ENCODE peak calls at places on chromosomes 6 and 20, in six cellular contexts. One of them, this sample, is unnamed.

GRCh38 chr6:43076093-43076927 is at the start of gene PTK7:
- DNase-seq in pancreas: peak; percentile 72
- DNase-seq in fibroblast of mammary gland: peak; percentile 36
- DNase-seq in AG04450: no peak
- DNase-seq in cardiac muscle cell: peak; percentile 92
- DNase-seq in choroid plexus epithelial cell: peak; percentile 78
- DNase-seq in this sample: no peak

GRCh38 chr6:137728386-137729349 is 138.4 kb upstream of the TNFAIP3 start:
- DNase-seq in pancreas: peak; percentile 15
- DNase-seq in fibroblast of mammary gland: peak; percentile 84
- DNase-seq in AG04450: peak; percentile 54
- DNase-seq in cardiac muscle cell: no peak
- DNase-seq in choroid plexus epithelial cell: peak; percentile 87
- DNase-seq in this sample: peak; percentile 89

GRCh38 chr20:19883501-19883900 is 125.4 kb downstream of the RIN2 start:
- DNase-seq in pancreas: no peak
- DNase-seq in fibroblast of mammary gland: no peak
- DNase-seq in AG04450: no peak
- DNase-seq in cardiac muscle cell: no peak
- DNase-seq in choroid plexus epithelial cell: no peak
- DNase-seq in this sample: no peak

GRCh38 chr6:71228461-71229041 is 60.1 kb upstream of the OGFRL1 start:
- DNase-seq in pancreas: no peak
- DNase-seq in fibroblast of mammary gland: no peak
- DNase-seq in AG04450: peak; percentile 18
- DNase-seq in cardiac muscle cell: no peak
- DNase-seq in choroid plexus epithelial cell: peak; percentile 41
- DNase-seq in this sample: no peak

GRCh38 chr6:33417127-33417902 is 592 bp downstream of the CUTA start:
- DNase-seq in pancreas: peak; percentile 47
- DNase-seq in fibroblast of mammary gland: peak; percentile 89
- DNase-seq in AG04450: peak; percentile 66
- DNase-seq in cardiac muscle cell: peak; percentile 55
- DNase-seq in choroid plexus epithelial cell: peak; percentile 81
- DNase-seq in this sample: peak; percentile 68

GRCh38 chr6:93419304-93420162 is at the start of gene EPHA7:
- DNase-seq in pancreas: peak; percentile 96
- DNase-seq in fibroblast of mammary gland: peak; percentile 71
- DNase-seq in AG04450: peak; percentile 8
- DNase-seq in cardiac muscle cell: peak; percentile 99
- DNase-seq in choroid plexus epithelial cell: peak; percentile 95
- DNase-seq in this sample: peak; percentile 85

GRCh38 chr6:152300517-152300916 is 336.6 kb downstream of the SYNE1 start:
- DNase-seq in pancreas: no peak
- DNase-seq in fibroblast of mammary gland: no peak
- DNase-seq in AG04450: no peak
- DNase-seq in cardiac muscle cell: no peak
- DNase-seq in choroid plexus epithelial cell: no peak
- DNase-seq in this sample: no peak

GRCh38 chr6:13285705-13286104 is 42.6 kb downstream of the TBC1D7 start:
- DNase-seq in pancreas: no peak
- DNase-seq in fibroblast of mammary gland: no peak
- DNase-seq in AG04450: no peak
- DNase-seq in cardiac muscle cell: no peak
- DNase-seq in choroid plexus epithelial cell: no peak
- DNase-seq in this sample: no peak

GRCh38 chr6:157597461-157598312 is 216.7 kb downstream of the ZDHHC14 start:
- DNase-seq in pancreas: peak; percentile 66
- DNase-seq in fibroblast of mammary gland: peak; percentile 20
- DNase-seq in AG04450: no peak
- DNase-seq in cardiac muscle cell: peak; percentile 46
- DNase-seq in choroid plexus epithelial cell: peak; percentile 42
- DNase-seq in this sample: no peak

GRCh38 chr6:168222261-168222660 is 97.3 kb downstream of the DACT2 start:
- DNase-seq in pancreas: no peak
- DNase-seq in fibroblast of mammary gland: no peak
- DNase-seq in AG04450: no peak
- DNase-seq in cardiac muscle cell: no peak
- DNase-seq in choroid plexus epithelial cell: no peak
- DNase-seq in this sample: no peak

GRCh38 chr20:22814475-22815205 is 220.5 kb upstream of the SSTR4 start:
- DNase-seq in pancreas: no peak
- DNase-seq in fibroblast of mammary gland: no peak
- DNase-seq in AG04450: no peak
- DNase-seq in cardiac muscle cell: no peak
- DNase-seq in choroid plexus epithelial cell: peak; percentile 80
- DNase-seq in this sample: no peak

GRCh38 chr6:29813809-29814208 is 13.8 kb upstream of the HLA-G start:
- DNase-seq in pancreas: no peak
- DNase-seq in fibroblast of mammary gland: peak; percentile 41
- DNase-seq in AG04450: no peak
- DNase-seq in cardiac muscle cell: no peak
- DNase-seq in choroid plexus epithelial cell: peak; percentile 4
- DNase-seq in this sample: no peak

GRCh38 chr20:52793339-52793963 is 178.7 kb upstream of the TSHZ2 start:
- DNase-seq in pancreas: no peak
- DNase-seq in fibroblast of mammary gland: no peak
- DNase-seq in AG04450: no peak
- DNase-seq in cardiac muscle cell: no peak
- DNase-seq in choroid plexus epithelial cell: no peak
- DNase-seq in this sample: no peak

GRCh38 chr6:38282911-38283310 is 356.8 kb downstream of the BTBD9 start:
- DNase-seq in pancreas: no peak
- DNase-seq in fibroblast of mammary gland: no peak
- DNase-seq in AG04450: no peak
- DNase-seq in cardiac muscle cell: no peak
- DNase-seq in choroid plexus epithelial cell: no peak
- DNase-seq in this sample: no peak

GRCh38 chr6:93087606-93088005 is 331.8 kb downstream of the EPHA7 start:
- DNase-seq in pancreas: no peak
- DNase-seq in fibroblast of mammary gland: no peak
- DNase-seq in AG04450: no peak
- DNase-seq in cardiac muscle cell: no peak
- DNase-seq in choroid plexus epithelial cell: no peak
- DNase-seq in this sample: no peak

GRCh38 chr20:32332614-32333013 is 25.5 kb upstream of the ASXL1 start:
- DNase-seq in pancreas: peak; percentile 92
- DNase-seq in fibroblast of mammary gland: peak; percentile 86
- DNase-seq in AG04450: no peak
- DNase-seq in cardiac muscle cell: no peak
- DNase-seq in choroid plexus epithelial cell: peak; percentile 52
- DNase-seq in this sample: peak; percentile 60

GRCh38 chr20:54063998-54064676 is 6.3 kb downstream of the BCAS1 start:
- DNase-seq in pancreas: no peak
- DNase-seq in fibroblast of mammary gland: no peak
- DNase-seq in AG04450: no peak
- DNase-seq in cardiac muscle cell: no peak
- DNase-seq in choroid plexus epithelial cell: no peak
- DNase-seq in this sample: no peak

GRCh38 chr20:63377256-63378114 is 16.3 kb upstream of the CHRNA4 start:
- DNase-seq in pancreas: no peak
- DNase-seq in fibroblast of mammary gland: no peak
- DNase-seq in AG04450: no peak
- DNase-seq in cardiac muscle cell: peak; percentile 67
- DNase-seq in choroid plexus epithelial cell: no peak
- DNase-seq in this sample: no peak

GRCh38 chr6:132253906-132254305 is 147.4 kb downstream of the MOXD1 start:
- DNase-seq in pancreas: no peak
- DNase-seq in fibroblast of mammary gland: no peak
- DNase-seq in AG04450: no peak
- DNase-seq in cardiac muscle cell: no peak
- DNase-seq in choroid plexus epithelial cell: no peak
- DNase-seq in this sample: no peak

DNA sequence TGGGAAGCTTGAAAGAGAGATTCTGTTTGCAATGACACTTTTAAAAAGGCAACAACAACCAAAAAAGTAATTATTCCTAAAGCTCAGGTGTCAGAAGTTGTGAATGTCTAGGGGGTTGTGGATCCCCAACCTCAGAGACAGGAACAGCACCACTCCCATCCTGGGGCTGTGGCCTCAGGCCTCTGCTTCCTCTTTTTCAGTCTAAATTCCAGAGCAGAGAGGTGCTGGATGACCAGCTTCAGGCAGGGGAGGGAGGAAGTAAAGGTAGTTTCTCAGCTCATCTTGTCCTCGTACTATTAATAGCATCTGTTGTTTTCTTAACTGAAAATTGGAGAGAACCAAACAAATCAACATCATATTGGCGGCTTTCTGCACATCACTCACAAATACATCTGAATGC is 8.3 kb downstream of the NT5E start:
- DNase-seq in pancreas: no peak
- DNase-seq in fibroblast of mammary gland: no peak
- DNase-seq in AG04450: no peak
- DNase-seq in cardiac muscle cell: no peak
- DNase-seq in choroid plexus epithelial cell: no peak
- DNase-seq in this sample: no peak
- H3K4me3 ChIP-seq in pancreas: no peak overlapping the region
- H3K4me3 ChIP-seq in fibroblast of mammary gland: no peak overlapping the region
- H3K4me3 ChIP-seq in AG04450: no peak overlapping the region
- H3K4me3 ChIP-seq in cardiac muscle cell: no peak overlapping the region
- H3K4me3 ChIP-seq in choroid plexus epithelial cell: no peak overlapping the region
- H3K4me3 ChIP-seq in this sample: no peak overlapping the region

GRCh38 chr6:7727150-7727950 is 1.5 kb downstream of the BMP6 start:
- DNase-seq in pancreas: no peak
- DNase-seq in fibroblast of mammary gland: no peak
- DNase-seq in AG04450: no peak
- DNase-seq in cardiac muscle cell: peak; percentile 40
- DNase-seq in choroid plexus epithelial cell: no peak
- DNase-seq in this sample: no peak
- H3K4me3 ChIP-seq in pancreas: peak overlapping the region; percentile 48
- H3K4me3 ChIP-seq in fibroblast of mammary gland: peak overlapping the region; percentile 34
- H3K4me3 ChIP-seq in AG04450: peak overlapping the region; percentile 47
- H3K4me3 ChIP-seq in cardiac muscle cell: peak overlapping the region; percentile 40
- H3K4me3 ChIP-seq in choroid plexus epithelial cell: peak overlapping the region; percentile 37
- H3K4me3 ChIP-seq in this sample: peak overlapping the region; percentile 53

DNA sequence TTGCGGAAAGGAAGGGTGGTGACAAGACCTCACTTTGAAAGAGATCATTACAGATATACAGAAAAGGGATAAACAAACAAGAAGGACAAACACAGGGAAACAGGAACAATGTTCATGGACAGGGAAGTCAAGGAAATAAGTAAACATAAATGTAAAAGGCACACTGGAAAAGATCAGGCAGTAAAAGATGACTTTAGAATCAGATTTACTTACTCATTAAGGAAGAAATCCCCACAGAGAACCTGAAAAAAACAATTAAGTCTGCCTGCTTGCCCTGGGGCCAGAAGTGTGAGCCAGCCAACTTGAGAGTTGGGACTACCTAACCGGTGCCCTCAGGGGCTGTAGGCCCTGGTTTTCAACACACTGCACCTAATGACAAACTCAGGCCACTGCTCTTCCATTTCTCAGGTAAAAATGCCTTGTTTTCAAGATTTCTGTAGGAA is 1.7 kb downstream of the APMAP start:
- DNase-seq in pancreas: no peak
- DNase-seq in fibroblast of mammary gland: no peak
- DNase-seq in AG04450: no peak
- DNase-seq in cardiac muscle cell: no peak
- DNase-seq in choroid plexus epithelial cell: no peak
- DNase-seq in this sample: no peak
- H3K4me3 ChIP-seq in pancreas: no peak overlapping the region
- H3K4me3 ChIP-seq in fibroblast of mammary gland: no peak overlapping the region
- H3K4me3 ChIP-seq in AG04450: no peak overlapping the region
- H3K4me3 ChIP-seq in cardiac muscle cell: no peak overlapping the region
- H3K4me3 ChIP-seq in choroid plexus epithelial cell: no peak overlapping the region
- H3K4me3 ChIP-seq in this sample: no peak overlapping the region

DNA sequence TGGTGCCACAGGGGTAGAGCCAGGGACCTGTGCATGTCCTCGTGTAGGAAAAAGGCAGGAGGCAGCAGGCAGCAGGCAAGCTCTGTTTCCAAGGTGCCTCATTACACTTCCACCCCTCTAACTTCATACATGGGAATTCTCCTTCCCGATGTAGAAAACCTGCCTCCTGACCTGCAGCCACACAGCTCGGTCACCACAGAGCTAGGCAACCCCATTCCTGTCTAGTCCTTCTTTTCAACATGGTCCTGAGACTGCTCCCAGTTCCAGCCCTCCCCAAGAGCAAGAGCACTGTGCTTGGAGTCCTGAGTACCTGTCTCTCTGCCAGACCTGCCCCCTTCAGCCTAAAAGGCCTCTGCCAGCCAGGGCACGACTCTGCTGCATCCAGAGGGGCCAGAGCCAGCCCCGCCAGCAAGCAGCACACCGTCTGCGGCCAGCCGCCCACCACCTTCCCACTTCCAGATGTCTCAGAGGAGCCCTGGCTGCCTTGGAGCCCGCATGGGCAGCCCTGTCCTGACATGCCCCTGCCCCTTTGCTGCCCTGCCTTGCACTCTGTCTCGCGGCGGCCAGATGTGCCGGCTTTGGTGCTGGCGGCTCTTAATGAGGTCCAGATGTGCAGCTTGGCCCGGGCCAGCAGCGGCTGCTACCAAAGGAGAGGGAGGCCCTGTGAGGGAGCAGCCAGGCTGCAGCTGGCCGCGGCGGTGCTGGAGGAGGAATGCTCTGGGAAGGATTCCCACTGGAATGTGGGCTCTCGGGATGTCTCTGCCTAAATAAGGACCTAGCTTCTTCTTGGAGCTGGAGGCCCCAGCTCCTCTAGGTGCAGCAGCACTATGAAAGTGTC is 72.2 kb downstream of the FGD2 start:
- DNase-seq in pancreas: peak; percentile 23
- DNase-seq in fibroblast of mammary gland: peak; percentile 97
- DNase-seq in AG04450: peak; percentile 94
- DNase-seq in cardiac muscle cell: peak; percentile 35
- DNase-seq in choroid plexus epithelial cell: peak; percentile 85
- DNase-seq in this sample: peak; percentile 86
- H3K4me3 ChIP-seq in pancreas: no peak overlapping the region
- H3K4me3 ChIP-seq in fibroblast of mammary gland: no peak overlapping the region
- H3K4me3 ChIP-seq in AG04450: peak overlapping the region; percentile 23
- H3K4me3 ChIP-seq in cardiac muscle cell: no peak overlapping the region
- H3K4me3 ChIP-seq in choroid plexus epithelial cell: peak overlapping the region; percentile 20
- H3K4me3 ChIP-seq in this sample: no peak overlapping the region